ENCODE peak calls at places on chromosomes 1 and 21, in eight cellular contexts. W, R, B, I, U, O, K and S are unnamed samples.
A peak's percentile ranks its signal among the peaks of the same experiment; 100 is the strongest.

GRCh38 chr1:244796719-244797406 is 38.6 kb upstream of the COX20 start:
- DNase-seq in K (peak; percentile 11), R (no peak), O (no peak), B (peak; percentile 70), I (peak; percentile 15), U (peak; percentile 59), W (peak; percentile 70), S (peak; percentile 44)

GRCh38 chr1:41009466-41009865 is 12.1 kb downstream of the SLFNL1 start:
- DNase-seq in K (no peak), I (no peak), W (no peak), U (no peak), O (no peak), R (no peak), B (no peak), S (no peak)

GRCh38 chr1:94792876-94793605 is 27.1 kb upstream of the SLC44A3 start:
- DNase-seq in U (no peak), K (no peak), R (no peak), B (no peak), W (no peak), I (no peak), O (no peak), S (no peak)

GRCh38 chr1:88935522-88936222 is 44.3 kb upstream of the GTF2B start:
- DNase-seq in U (peak; percentile 76), R (no peak), W (peak; percentile 11), B (peak; percentile 19), K (peak; percentile 5), I (no peak), O (no peak), S (peak; percentile 8)

GRCh38 chr1:157154940-157155514 is 16.8 kb upstream of the ETV3 start:
- DNase-seq in B (no peak), I (no peak), R (no peak), U (no peak), O (no peak), W (no peak), K (no peak), S (no peak)

GRCh38 chr1:235892080-235892670 is 25.5 kb upstream of the LYST start:
- DNase-seq in B (no peak), I (no peak), R (no peak), O (no peak), W (no peak), U (no peak), K (no peak), S (no peak)

GRCh38 chr1:11826946-11827345 is 20.6 kb downstream of the NPPA start:
- DNase-seq in U (no peak), B (no peak), W (no peak), O (no peak), I (no peak), R (no peak), K (no peak), S (no peak)

GRCh38 chr1:29804181-29804899 is 568.0 kb downstream of the PTPRU start:
- DNase-seq in O (no peak), K (no peak), W (no peak), I (no peak), B (no peak), R (no peak), U (no peak), S (no peak)

GRCh38 chr1:244180256-244180655 is 129.2 kb downstream of the ZBTB18 start:
- DNase-seq in B (no peak), I (no peak), W (no peak), U (no peak), K (no peak), R (no peak), O (no peak), S (peak; percentile 23)

GRCh38 chr21:36055551-36055950 is 4.8 kb downstream of the SETD4 start:
- DNase-seq in R (no peak), K (no peak), U (no peak), B (no peak), O (no peak), I (no peak), W (no peak), S (no peak)

GRCh38 chr1:230113605-230114241 is 46.7 kb downstream of the GALNT2 start:
- DNase-seq in B (no peak), O (no peak), R (no peak), K (no peak), W (no peak), U (peak; percentile 92), I (no peak), S (peak; percentile 81)

GRCh38 chr1:113321761-113322387 is 68.4 kb upstream of the MAGI3 start:
- DNase-seq in R (no peak), W (no peak), K (no peak), U (no peak), I (no peak), O (no peak), B (no peak), S (no peak)

GRCh38 chr21:36166705-36167104 is 10.1 kb downstream of the DOP1B start:
- DNase-seq in K (no peak), W (no peak), I (no peak), U (no peak), R (no peak), O (no peak), B (no peak), S (no peak)

GRCh38 chr1:167713330-167714081 is 8.3 kb upstream of the MPZL1 start:
- DNase-seq in I (no peak), B (peak; percentile 35), O (no peak), W (peak; percentile 45), R (peak; percentile 81), K (peak; percentile 28), U (no peak), S (no peak)

GRCh38 chr21:34715518-34715917 is 46.7 kb downstream of the CLIC6 start:
- DNase-seq in O (no peak), B (no peak), I (no peak), R (no peak), W (no peak), U (no peak), K (no peak), S (no peak)

GRCh38 chr1:89757532-89757931 is 63.3 kb upstream of the LRRC8D start:
- DNase-seq in W (peak; percentile 84), R (peak; percentile 81), O (no peak), K (no peak), B (no peak), U (no peak), I (no peak), S (no peak)

GRCh38 chr21:35015435-35016024 is 33.6 kb downstream of the RUNX1 start:
- DNase-seq in O (no peak), W (peak; percentile 78), U (no peak), R (no peak), I (no peak), K (no peak), B (no peak), S (no peak)

GRCh38 chr1:94658221-94658620 is 116.7 kb upstream of the F3 start:
- DNase-seq in B (no peak), R (no peak), U (peak; percentile 18), O (no peak), W (no peak), K (no peak), I (no peak), S (no peak)

GRCh38 chr1:37092937-37093336 is 58.6 kb upstream of the GRIK3 start:
- DNase-seq in O (no peak), R (no peak), I (no peak), K (no peak), W (no peak), B (no peak), U (no peak), S (no peak)

GRCh38 chr1:78762113-78762512 is 112.5 kb downstream of the IFI44 start:
- DNase-seq in O (no peak), R (no peak), I (no peak), U (no peak), W (no peak), B (no peak), K (no peak), S (no peak)

GRCh38 chr1:167669209-167670139 is 39.4 kb downstream of the RCSD1 start:
- DNase-seq in B (no peak), K (no peak), R (no peak), W (no peak), I (no peak), O (no peak), U (no peak), S (no peak)

GRCh38 chr1:217369996-217370551 is 260.8 kb downstream of the GPATCH2 start:
- DNase-seq in O (no peak), R (no peak), B (no peak), I (no peak), K (no peak), U (no peak), W (no peak), S (no peak)

GRCh38 chr1:214044438-214045214 is 56.9 kb downstream of the PROX1 start:
- DNase-seq in B (no peak), W (no peak), R (no peak), U (no peak), I (no peak), O (no peak), K (peak; percentile 57), S (no peak)

GRCh38 chr1:111793896-111794295 is 38.2 kb downstream of the DDX20 start:
- DNase-seq in I (no peak), K (peak; percentile 6), U (no peak), W (no peak), O (no peak), R (no peak), B (no peak), S (no peak)

GRCh38 chr1:88562991-88563390 is 121.1 kb upstream of the PKN2 start:
- DNase-seq in U (no peak), R (no peak), K (no peak), B (no peak), W (no peak), I (no peak), O (no peak), S (no peak)